ENCODE peak calls at places on chromosomes 13 and 19, in nine cellular contexts. D, Q, L, Y, N, M, O, U and F are unnamed samples.

GRCh38 chr13:113176292-113176691 is 17.8 kb downstream of the PROZ start:
- DNase-seq in D (no peak), Q (no peak), L (no peak), Y (no peak), N (peak; percentile 53), M (no peak), O (no peak), U (no peak), F (no peak)

GRCh38 chr19:45514376-45515051 is 7.2 kb downstream of the VASP start:
- DNase-seq in D (no peak), Q (no peak), L (peak; percentile 85), Y (no peak), N (no peak), M (no peak), O (no peak), U (no peak), F (no peak)

GRCh38 chr19:16976471-16976870 is 50.1 kb downstream of the CPAMD8 start:
- DNase-seq in D (no peak), Q (no peak), L (no peak), Y (no peak), N (no peak), M (no peak), O (no peak), U (no peak), F (no peak)

GRCh38 chr19:55341191-55342043 is 1.7 kb downstream of the KMT5C start:
- DNase-seq in D (peak; percentile 84), Q (peak; percentile 84), L (peak; percentile 79), Y (peak; percentile 71), N (peak; percentile 41), M (peak; percentile 69), O (peak; percentile 84), U (no peak), F (peak; percentile 87)

GRCh38 chr13:27979001-27979643 is 9.4 kb downstream of the URAD start:
- DNase-seq in D (no peak), Q (peak; percentile 12), L (no peak), Y (no peak), N (no peak), M (no peak), O (no peak), U (no peak), F (no peak)

GRCh38 chr13:50170447-50171037 is 155.3 kb downstream of the KCNRG start:
- DNase-seq in D (no peak), Q (no peak), L (no peak), Y (peak; percentile 62), N (no peak), M (peak; percentile 15), O (no peak), U (no peak), F (peak; percentile 44)

GRCh38 chr19:29660835-29661234 is 4.4 kb upstream of the PLEKHF1 start:
- DNase-seq in D (no peak), Q (peak; percentile 25), L (no peak), Y (peak; percentile 46), N (no peak), M (no peak), O (no peak), U (no peak), F (no peak)

GRCh38 chr13:30268673-30269072 is 38.7 kb downstream of the KATNAL1 start:
- DNase-seq in D (no peak), Q (no peak), L (no peak), Y (no peak), N (no peak), M (no peak), O (no peak), U (no peak), F (no peak)

GRCh38 chr13:24083722-24084421 is 76.6 kb upstream of the SPATA13 start:
- DNase-seq in D (no peak), Q (no peak), L (no peak), Y (no peak), N (no peak), M (no peak), O (peak; percentile 74), U (no peak), F (no peak)

GRCh38 chr19:12834418-12834943 is at the start of gene RTBDN:
- DNase-seq in D (no peak), Q (no peak), L (no peak), Y (no peak), N (no peak), M (peak; percentile 26), O (no peak), U (peak; percentile 45), F (no peak)

GRCh38 chr13:90055121-90055520 is 1292.4 kb upstream of the MIR17HG start:
- DNase-seq in D (no peak), Q (no peak), L (peak; percentile 11), Y (no peak), N (no peak), M (no peak), O (no peak), U (no peak), F (peak; percentile 0)

GRCh38 chr13:30985637-30986205 is 53.3 kb downstream of the TEX26 start:
- DNase-seq in D (no peak), Q (no peak), L (no peak), Y (peak; percentile 52), N (no peak), M (peak; percentile 84), O (no peak), U (no peak), F (peak; percentile 53)

GRCh38 chr19:35712910-35713845 is 4.6 kb upstream of the KMT2B start:
- DNase-seq in D (no peak), Q (no peak), L (no peak), Y (no peak), N (no peak), M (no peak), O (no peak), U (no peak), F (no peak)

GRCh38 chr19:10270616-10271394 is at the start of gene ICAM1:
- DNase-seq in D (peak; percentile 79), Q (peak; percentile 90), L (peak; percentile 78), Y (peak; percentile 94), N (peak; percentile 63), M (peak; percentile 87), O (no peak), U (no peak), F (peak; percentile 71)

GRCh38 chr19:55080915-55081772 is 5.5 kb downstream of the EPS8L1 start:
- DNase-seq in D (peak; percentile 90), Q (no peak), L (no peak), Y (peak; percentile 74), N (peak; percentile 88), M (peak; percentile 60), O (no peak), U (no peak), F (peak; percentile 87)

GRCh38 chr13:77894743-77895142 is 23.9 kb downstream of the EDNRB start:
- DNase-seq in D (no peak), Q (no peak), L (no peak), Y (peak; percentile 62), N (no peak), M (no peak), O (no peak), U (no peak), F (no peak)

GRCh38 chr13:97020689-97021240 is 26.5 kb upstream of the OXGR1 start:
- DNase-seq in D (no peak), Q (no peak), L (no peak), Y (no peak), N (no peak), M (no peak), O (no peak), U (no peak), F (no peak)

GRCh38 chr13:24032252-24032651 is 128.3 kb upstream of the SPATA13 start:
- DNase-seq in D (no peak), Q (no peak), L (no peak), Y (peak; percentile 95), N (no peak), M (peak; percentile 60), O (no peak), U (no peak), F (peak; percentile 58)

GRCh38 chr19:16094360-16095070 is 17.2 kb upstream of the RAB8A start:
- DNase-seq in D (peak; percentile 70), Q (no peak), L (no peak), Y (peak; percentile 58), N (no peak), M (no peak), O (no peak), U (no peak), F (no peak)